ENCODE peak calls at places on chromosome 3, in nine cellular contexts. F is naive thymus-derived CD4-positive, alpha-beta T cell; O is heart left ventricle; L is CD4-positive, CD25-positive, alpha-beta regulatory T cell; V is right cardiac atrium; E is upper lobe of right lung; K is K562; I is lower lobe of right lung; Y is HepG2. B is an unnamed sample. For H3K9me3, the result is how much of the 10 kb centered on the place peaks cover.

GRCh38 chr3:15387735-15388134 is 39.6 kb downstream of the METTL6 start:
- ATAC-seq in O (no peak), K (no peak), Y (peak), V (no peak), I (no peak), F (no peak), L (no peak), E (no peak), B (no peak)

GRCh38 chr3:87468938-87469337 is 192.6 kb upstream of the POU1F1 start:
- ATAC-seq in E (no peak), K (no peak), L (no peak), I (no peak), Y (no peak), F (no peak), V (no peak), O (no peak), B (no peak)

GRCh38 chr3:121642601-121643314 is 17.9 kb downstream of the HCLS1 start:
- ATAC-seq in F (no peak), V (peak), K (peak), E (no peak), L (no peak), I (no peak), Y (peak), O (no peak), B (no peak)

GRCh38 chr3:155753038-155753647 is 8.3 kb upstream of the PLCH1 start:
- ATAC-seq in I (peak), F (peak), Y (peak), O (no peak), K (peak), V (no peak), L (no peak), E (no peak), B (no peak)

GRCh38 chr3:5181479-5182141 is 5.9 kb upstream of the EDEM1 start:
- ATAC-seq in E (no peak), I (no peak), O (no peak), F (peak), L (peak), Y (no peak), K (no peak), V (no peak), B (no peak)

GRCh38 chr3:149417174-149417573 is 39.7 kb upstream of the TM4SF1 start:
- ATAC-seq in E (no peak), L (no peak), Y (no peak), O (no peak), K (no peak), I (no peak), F (no peak), V (no peak), B (no peak)

GRCh38 chr3:54538346-54538745 is 389.5 kb downstream of the LRTM1 start:
- ATAC-seq in Y (no peak), I (no peak), F (no peak), V (no peak), L (no peak), O (no peak), K (no peak), E (no peak), B (no peak)

GRCh38 chr3:120177151-120177550 is 82.9 kb upstream of the GSK3B start:
- ATAC-seq in L (no peak), V (peak), O (peak), F (no peak), I (peak), Y (peak), K (no peak), E (peak), B (peak)

GRCh38 chr3:174862101-174862500 is 3.0 kb downstream of the NAALADL2 start:
- ATAC-seq in I (peak), F (no peak), V (no peak), Y (peak), O (no peak), L (no peak), E (peak), K (no peak), B (no peak)

GRCh38 chr3:130111185-130111864 is 29.7 kb downstream of the ALG1L2 start:
- ATAC-seq in I (peak), Y (peak), K (peak), V (peak), O (peak), F (peak), E (peak), L (peak), B (peak)

GRCh38 chr3:37138816-37139215 is 35.6 kb downstream of the LRRFIP2 start:
- ATAC-seq in Y (peak), V (no peak), E (no peak), I (no peak), F (no peak), K (peak), O (no peak), L (no peak), B (no peak)

GRCh38 chr3:152513301-152513960 is 244.7 kb downstream of the MBNL1 start:
- ATAC-seq in V (no peak), L (no peak), I (no peak), O (no peak), Y (no peak), K (no peak), E (no peak), F (no peak), B (no peak)

GRCh38 chr3:51977449-51978142 is 2.7 kb downstream of the ABHD14A start:
- ATAC-seq in L (peak), E (no peak), K (no peak), V (no peak), O (no peak), Y (no peak), F (peak), I (no peak), B (no peak)

GRCh38 chr3:5014431-5014830 is 35.2 kb downstream of the BHLHE40 start:
- ATAC-seq in K (no peak), E (no peak), L (no peak), Y (no peak), O (no peak), F (no peak), V (no peak), I (no peak), B (no peak)

GRCh38 chr3:126288314-126288713 is 68.9 kb downstream of the KLF15 start:
- ATAC-seq in E (no peak), I (peak), F (no peak), Y (no peak), L (no peak), O (peak), V (peak), K (no peak), B (no peak)

GRCh38 chr3:108133858-108134554 is 43.2 kb upstream of the CD47 start:
- ATAC-seq in V (no peak), K (peak), O (no peak), I (peak), Y (no peak), E (peak), L (peak), F (peak), B (no peak)

GRCh38 chr3:318903-319302 is 122.3 kb downstream of the CHL1 start:
- ATAC-seq in E (no peak), F (no peak), L (no peak), Y (no peak), O (no peak), K (no peak), V (no peak), I (no peak), B (no peak)

GRCh38 chr3:197854596-197855343 is 63.7 kb downstream of the LRCH3 start:
- ATAC-seq in K (no peak), Y (no peak), I (no peak), F (no peak), O (no peak), L (no peak), E (no peak), V (no peak), B (no peak)

GRCh38 chr3:105518806-105519418 is 152.2 kb downstream of the ALCAM start:
- ATAC-seq in O (no peak), F (peak), L (peak), V (peak), K (peak), I (peak), Y (peak), E (peak), B (peak)

GRCh38 chr3:56754753-56755365 is 46.9 kb downstream of the ARHGEF3 start:
- ATAC-seq in K (no peak), F (peak), Y (no peak), O (no peak), L (peak), V (peak), I (peak), E (peak), B (no peak)

GRCh38 chr3:130609166-130609574 is 92.2 kb downstream of the COL6A6 start:
- ATAC-seq in F (no peak), O (peak), I (peak), V (peak), Y (no peak), L (no peak), E (peak), K (no peak), B (peak)

GRCh38 chr3:58404396-58404795 is 29.2 kb downstream of the PDHB start:
- ATAC-seq in Y (no peak), I (no peak), F (no peak), V (peak), K (no peak), L (no peak), O (peak), E (no peak), B (peak)

GRCh38 chr3:138694287-138695007 is 85.9 kb downstream of the FAIM start:
- ATAC-seq in I (peak), Y (no peak), L (no peak), E (peak), K (peak), F (no peak), V (no peak), O (no peak), B (no peak)

GRCh38 chr3:64344721-64345207 is 119.5 kb upstream of the PRICKLE2 start:
- ATAC-seq in F (no peak), K (no peak), I (peak), E (peak), Y (no peak), V (no peak), O (peak), L (no peak), B (peak)

GRCh38 chr3:132343018-132343612 is 25.9 kb downstream of the ACP3 start:
- ATAC-seq in E (peak), F (peak), K (peak), Y (peak), V (peak), O (peak), L (no peak), I (peak), B (peak)

GRCh38 chr3:188316723-188317070 is 162.7 kb downstream of the LPP start:
- ATAC-seq in K (no peak), I (no peak), V (peak), Y (peak), L (no peak), O (no peak), F (no peak), E (no peak), B (peak)

GRCh38 chr3:124082343-124082742 is 90.4 kb upstream of the ROPN1 start:
- ATAC-seq in F (no peak), O (no peak), V (no peak), I (no peak), K (no peak), Y (no peak), L (no peak), E (no peak), B (no peak)

GRCh38 chr3:81808900-81809299 is 47.5 kb upstream of the GBE1 start:
- ATAC-seq in V (no peak), K (no peak), L (no peak), O (no peak), I (no peak), F (no peak), E (no peak), Y (no peak), B (no peak)

GRCh38 chr3:128195802-128196201 is 42.5 kb downstream of the EEFSEC start:
- ATAC-seq in L (no peak), Y (no peak), I (no peak), K (no peak), F (peak), E (peak), O (peak), V (peak), B (no peak)

GRCh38 chr3:114394551-114394950 is 100.7 kb downstream of the TIGIT start:
- ATAC-seq in E (no peak), L (no peak), I (no peak), F (no peak), Y (no peak), O (peak), V (peak), K (no peak), B (no peak)

GRCh38 chr3:188507244-188507720 is 353.3 kb downstream of the LPP start:
- ATAC-seq in V (peak), I (peak), L (no peak), Y (no peak), E (peak), F (peak), K (no peak), O (peak), B (peak)

GRCh38 chr3:66425032-66425431 is 75.8 kb downstream of the LRIG1 start:
- ATAC-seq in O (peak), K (no peak), L (no peak), Y (no peak), E (peak), F (no peak), I (peak), V (peak), B (peak)

GRCh38 chr3:172709776-172710708 is 825 bp downstream of the NCEH1 start:
- ATAC-seq in V (peak), Y (peak), K (peak), E (peak), L (no peak), F (peak), I (peak), O (peak), B (peak)

GRCh38 chr3:73423133-73423532 is 201.6 kb downstream of the PDZRN3 start:
- ATAC-seq in Y (no peak), E (no peak), I (no peak), O (no peak), K (no peak), V (no peak), L (no peak), F (no peak), B (no peak)

GRCh38 chr3:124258057-124258500 is 266.2 kb upstream of the ROPN1 start:
- ATAC-seq in I (peak), Y (no peak), V (peak), K (no peak), L (no peak), F (no peak), O (peak), E (peak), B (no peak)

GRCh38 chr3:138089091-138089490 is 26.3 kb downstream of the DZIP1L start:
- ATAC-seq in O (no peak), F (no peak), V (no peak), K (no peak), L (no peak), I (no peak), Y (no peak), E (no peak), B (no peak)

GRCh38 chr3:55522077-55522476 is 35.0 kb upstream of the WNT5A start:
- ATAC-seq in Y (no peak), I (no peak), O (no peak), V (no peak), F (no peak), K (no peak), E (no peak), L (no peak), B (no peak)

GRCh38 chr3:102235679-102236078 is 199.1 kb upstream of the ZPLD1 start:
- ATAC-seq in V (no peak), O (no peak), K (no peak), Y (peak), L (no peak), F (no peak), I (no peak), E (no peak), B (no peak)

GRCh38 chr3:23712656-23713559 is 92.8 kb upstream of the UBE2E1 start:
- ATAC-seq in Y (peak), E (peak), I (peak), F (no peak), O (peak), K (peak), L (no peak), V (peak), B (peak)

DNA sequence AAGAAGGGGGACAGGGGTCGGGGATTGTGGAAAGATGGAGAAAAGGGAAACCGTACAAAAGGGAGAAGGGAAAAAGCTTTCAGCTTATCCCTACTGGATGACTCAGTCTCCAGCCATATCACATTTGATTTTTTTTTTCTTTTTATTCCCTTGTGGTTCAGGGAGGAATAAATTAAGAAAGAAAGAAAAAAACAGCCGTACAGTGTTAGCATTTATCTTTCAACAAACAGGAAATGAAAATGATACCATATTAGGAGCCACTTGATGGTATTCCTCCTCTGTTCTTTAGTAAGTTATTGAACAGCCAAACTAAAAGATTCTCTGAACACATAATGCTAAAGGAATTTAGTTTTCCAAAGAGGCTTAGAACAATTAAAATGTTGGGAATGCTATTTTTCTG is 594.4 kb downstream of the FOXP1 start:
- ATAC-seq in E (no peak), L (no peak), K (no peak), V (peak), F (no peak), O (peak), Y (no peak), I (no peak), B (peak)
- H3K27ac ChIP-seq in E (no peak), L (peak), K (no peak), V (no peak), F (peak), O (peak), Y (no peak), I (no peak), B (peak)

GRCh38 chr3:47464603-47465002 is 11.1 kb downstream of the SCAP start:
- ATAC-seq in O (no peak), Y (no peak), F (no peak), I (no peak), L (no peak), K (no peak), V (no peak), E (peak), B (no peak)
- H3K9me3 ChIP-seq in O (under half), Y (under half), F (under half), I (under half), L (under half), K (under half), V (under half), E (under half), B (under half)

GRCh38 chr3:142784228-142784627 is 60.4 kb downstream of the TRPC1 start:
- ATAC-seq in O (no peak), V (no peak), E (no peak), K (no peak), I (no peak), F (no peak), L (no peak), Y (no peak), B (no peak)

GRCh38 chr3:142778541-142778940 is 54.7 kb downstream of the TRPC1 start:
- ATAC-seq in L (no peak), F (no peak), Y (no peak), E (no peak), I (no peak), V (no peak), K (peak), O (no peak), B (no peak)

GRCh38 chr3:142782616-142783015 is 58.8 kb downstream of the TRPC1 start:
- ATAC-seq in F (no peak), K (peak), E (no peak), I (no peak), Y (no peak), L (no peak), O (no peak), V (no peak), B (no peak)

GRCh38 chr3:142777927-142778326 is 54.1 kb downstream of the TRPC1 start:
- ATAC-seq in L (no peak), I (no peak), F (no peak), V (no peak), K (peak), E (no peak), Y (no peak), O (no peak), B (no peak)

DNA sequence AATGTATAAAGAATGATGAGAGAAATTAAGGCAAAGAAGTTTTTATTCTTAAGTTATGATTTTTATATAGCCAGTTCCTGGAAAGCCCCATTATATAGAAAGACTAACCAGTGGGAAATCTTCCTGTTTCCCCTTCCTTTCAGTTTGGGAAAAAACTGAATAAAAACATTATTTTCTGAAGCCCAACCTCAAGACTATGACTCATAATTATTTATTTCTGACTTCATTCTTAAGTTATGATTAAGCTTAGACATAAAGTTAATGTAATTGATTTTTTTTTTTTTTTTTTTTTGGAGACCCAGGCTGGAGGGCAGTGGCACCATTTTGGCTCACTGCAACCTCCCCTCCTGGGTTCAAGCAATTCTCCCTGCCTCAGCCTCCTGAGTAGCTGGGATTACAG is 55.8 kb downstream of the TRPC1 start:
- ATAC-seq in I (no peak), F (no peak), V (no peak), E (no peak), Y (no peak), O (no peak), L (no peak), K (no peak), B (no peak)
- H3K27ac ChIP-seq in I (no peak), F (no peak), V (no peak), E (no peak), Y (no peak), O (no peak), L (no peak), K (no peak), B (no peak)

GRCh38 chr3:43014990-43015389 is 35.9 kb downstream of the GASK1A start:
- ATAC-seq in V (no peak), E (no peak), I (no peak), K (no peak), O (no peak), Y (no peak), F (no peak), L (no peak), B (no peak)

GRCh38 chr3:43015572-43016512 is 36.7 kb downstream of the GASK1A start:
- ATAC-seq in Y (no peak), V (no peak), K (no peak), L (no peak), E (no peak), I (no peak), F (peak), O (no peak), B (no peak)

GRCh38 chr3:43016513-43016865 is 37.4 kb downstream of the GASK1A start:
- ATAC-seq in Y (no peak), O (no peak), I (no peak), L (no peak), F (peak), E (no peak), V (no peak), K (no peak), B (no peak)

GRCh38 chr3:43017593-43018195 is 38.6 kb downstream of the GASK1A start:
- ATAC-seq in I (no peak), L (no peak), F (no peak), E (no peak), K (no peak), O (no peak), Y (no peak), V (no peak), B (no peak)

DNA sequence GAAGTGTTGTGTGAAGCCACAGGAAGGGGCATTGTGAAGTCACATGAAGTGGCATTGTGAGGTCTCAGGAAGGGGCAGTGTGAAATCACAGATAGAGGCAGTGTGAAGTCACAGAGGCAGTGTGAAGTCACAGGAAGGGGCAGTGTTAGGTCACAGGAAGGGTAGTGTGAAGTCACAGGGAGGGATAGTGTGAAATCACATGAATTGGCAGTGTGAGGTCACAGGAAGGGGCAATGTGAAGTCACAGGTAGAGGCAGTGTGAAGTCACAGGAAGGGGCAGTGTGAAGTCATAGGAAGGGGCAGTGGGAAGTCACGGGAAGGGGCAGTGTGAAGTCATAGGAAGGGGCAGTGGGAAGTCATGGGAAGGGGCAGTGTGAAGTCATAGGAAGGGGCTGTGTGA is 37.9 kb downstream of the GASK1A start:
- ATAC-seq in E (no peak), O (no peak), Y (no peak), L (no peak), I (no peak), K (no peak), V (no peak), F (no peak), B (no peak)
- H3K9me3 ChIP-seq in E (under half), O (under half), Y (under half), L (half or more), I (under half), K (under half), V (under half), F (under half), B (under half)

B was measured in gastroesophageal sphincter.